ENCODE peak calls at places on chromosomes 1 and 21, in nine cellular contexts. S, G, K, E, L, T, A, B and N are unnamed samples.
A peak's percentile ranks its signal among the peaks of the same experiment; 100 is the strongest.

GRCh38 chr1:20484526-20485462 is 1.2 kb downstream of the CAMK2N1 start:
- DNase-seq in T (no peak), L (peak; percentile 30), E (no peak), K (no peak), A (peak; percentile 23), G (no peak), B (no peak), S (peak; percentile 60), N (no peak)

GRCh38 chr1:47389735-47390134 is 26.4 kb upstream of the FOXE3 start:
- DNase-seq in T (no peak), S (no peak), K (no peak), E (no peak), A (no peak), G (no peak), B (no peak), L (no peak), N (no peak)

GRCh38 chr1:56645663-56646330 is 683 bp downstream of the PRKAA2 start:
- DNase-seq in G (peak; percentile 23), L (no peak), B (no peak), K (no peak), A (peak; percentile 22), E (no peak), T (peak; percentile 20), S (no peak), N (no peak)

GRCh38 chr1:230860617-230861384 is 7.5 kb downstream of the C1orf198 start:
- DNase-seq in B (no peak), K (no peak), L (no peak), E (no peak), G (no peak), S (no peak), A (no peak), T (no peak), N (no peak)

GRCh38 chr1:12411747-12412146 is 181.9 kb downstream of the VPS13D start:
- DNase-seq in L (no peak), K (no peak), E (no peak), B (no peak), G (no peak), A (no peak), S (no peak), T (no peak), N (no peak)

GRCh38 chr1:201505505-201505893 is 1.4 kb downstream of the CSRP1 start:
- DNase-seq in E (no peak), S (no peak), T (peak; percentile 64), K (no peak), G (no peak), L (peak; percentile 72), A (peak; percentile 44), B (peak; percentile 56), N (no peak)

GRCh38 chr1:59674605-59675004 is 140.1 kb upstream of the HOOK1 start:
- DNase-seq in L (peak; percentile 79), E (no peak), B (peak; percentile 80), G (peak; percentile 75), S (no peak), A (no peak), K (no peak), T (no peak), N (no peak)

GRCh38 chr1:182806015-182806678 is 16.6 kb downstream of the NPL start:
- DNase-seq in K (no peak), L (no peak), S (no peak), A (no peak), T (no peak), B (no peak), E (no peak), G (no peak), N (no peak)

GRCh38 chr1:113286156-113286555 is 104.2 kb upstream of the MAGI3 start:
- DNase-seq in B (no peak), S (no peak), E (no peak), L (no peak), K (no peak), G (no peak), A (no peak), T (no peak), N (no peak)

GRCh38 chr21:31184462-31184861 is 146.2 kb upstream of the KRTAP19-8 start:
- DNase-seq in B (no peak), E (no peak), S (no peak), A (no peak), L (no peak), T (no peak), K (no peak), G (no peak), N (no peak)

GRCh38 chr1:56397409-56397808 is 182.0 kb downstream of the PLPP3 start:
- DNase-seq in T (no peak), A (no peak), G (no peak), K (no peak), L (peak; percentile 66), B (peak; percentile 77), E (no peak), S (no peak), N (no peak)

DNA sequence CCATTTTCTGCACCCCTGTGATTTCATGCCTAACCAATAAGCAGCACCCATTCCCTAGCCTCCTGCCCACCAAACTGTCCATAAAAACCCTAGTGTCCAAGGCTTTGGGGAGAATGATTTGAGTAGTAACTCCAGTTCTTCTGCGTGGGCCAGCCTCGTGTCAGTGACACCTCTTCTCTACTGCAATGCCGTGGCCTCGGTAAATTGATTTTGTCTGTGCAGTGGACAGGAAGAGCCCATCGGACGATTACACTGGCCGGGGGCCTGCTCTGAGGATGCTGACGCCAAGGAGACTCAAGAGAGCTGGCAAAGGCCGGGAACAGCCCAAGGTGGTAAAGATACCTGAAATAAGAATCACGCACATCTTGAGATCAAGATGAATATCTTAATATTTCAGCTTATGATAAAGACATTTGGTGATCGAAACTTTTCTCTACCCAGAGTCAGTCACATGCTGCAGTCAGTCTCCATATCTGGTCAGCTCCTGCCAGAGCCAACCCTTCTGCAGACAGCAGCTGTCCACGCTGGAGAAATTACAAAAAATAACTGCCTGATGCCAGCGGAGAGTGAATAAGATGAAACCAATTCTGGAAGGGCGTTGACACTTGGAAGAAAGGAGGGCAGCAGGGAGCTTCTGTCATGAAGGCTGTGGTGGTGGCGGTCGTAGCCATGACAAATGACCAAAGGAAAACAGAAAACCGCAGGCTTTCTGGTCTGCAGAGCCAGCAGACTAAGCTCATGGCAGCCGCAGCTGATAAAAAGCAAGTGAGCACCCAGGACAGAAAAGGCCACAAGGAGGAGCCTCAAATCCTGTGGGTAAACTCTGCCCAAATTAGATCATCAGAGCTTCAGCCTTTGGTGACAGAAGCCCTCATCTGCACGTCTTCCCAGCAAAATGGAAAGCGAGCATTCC is 29.1 kb downstream of the RSPH1 start:
- DNase-seq in G (no peak), K (peak; percentile 56), T (peak; percentile 34), S (no peak), L (peak; percentile 2), A (no peak), E (no peak), B (no peak), N (no peak)
- TF ChIP-seq CTCF in G (peak; percentile 6), K (peak; percentile 41), T (peak; percentile 35), S (peak; percentile 23), L (no peak), A (no peak), E (no peak), B (no peak), N (no peak)

GRCh38 chr1:210830034-210831028 is 303.6 kb downstream of the KCNH1 start:
- DNase-seq in G (no peak), E (no peak), T (no peak), L (no peak), S (no peak), A (no peak), B (no peak), K (no peak), N (no peak)

GRCh38 chr1:210822897-210823296 is 311.1 kb downstream of the KCNH1 start:
- DNase-seq in B (no peak), T (peak; percentile 17), A (no peak), S (no peak), G (no peak), K (no peak), E (no peak), L (no peak), N (no peak)

GRCh38 chr1:210826686-210827085 is 307.3 kb downstream of the KCNH1 start:
- DNase-seq in E (no peak), S (no peak), K (no peak), T (no peak), B (no peak), L (no peak), G (no peak), A (no peak), N (no peak)

GRCh38 chr1:210828996-210829596 is 304.9 kb downstream of the KCNH1 start:
- DNase-seq in B (no peak), L (no peak), K (no peak), G (no peak), A (no peak), S (no peak), T (no peak), E (no peak), N (no peak)

DNA sequence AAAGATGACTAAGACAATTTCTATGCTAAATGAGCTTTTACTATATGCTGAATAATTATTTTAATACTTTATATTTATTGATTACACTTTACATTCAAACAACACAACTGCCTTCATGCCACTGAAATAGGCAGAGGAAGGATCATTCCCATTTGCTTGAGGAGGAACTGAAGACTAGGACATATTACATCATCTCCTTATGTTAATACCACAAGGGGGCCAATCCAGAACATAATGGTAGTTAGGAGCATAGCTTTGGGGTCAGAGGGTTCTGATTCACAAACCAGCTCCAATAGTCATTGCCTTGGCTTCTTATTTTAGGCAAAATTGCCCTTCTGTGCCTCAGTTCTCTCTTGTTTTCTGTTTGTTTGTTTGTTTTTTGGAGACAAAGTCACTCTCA is 306.5 kb downstream of the KCNH1 start:
- DNase-seq in S (no peak), L (no peak), K (no peak), A (no peak), G (no peak), E (no peak), B (no peak), T (no peak), N (no peak)
- TF ChIP-seq CTCF in S (no peak), L (no peak), K (no peak), A (no peak), G (no peak), E (no peak), B (no peak), T (no peak), N (no peak)

DNA sequence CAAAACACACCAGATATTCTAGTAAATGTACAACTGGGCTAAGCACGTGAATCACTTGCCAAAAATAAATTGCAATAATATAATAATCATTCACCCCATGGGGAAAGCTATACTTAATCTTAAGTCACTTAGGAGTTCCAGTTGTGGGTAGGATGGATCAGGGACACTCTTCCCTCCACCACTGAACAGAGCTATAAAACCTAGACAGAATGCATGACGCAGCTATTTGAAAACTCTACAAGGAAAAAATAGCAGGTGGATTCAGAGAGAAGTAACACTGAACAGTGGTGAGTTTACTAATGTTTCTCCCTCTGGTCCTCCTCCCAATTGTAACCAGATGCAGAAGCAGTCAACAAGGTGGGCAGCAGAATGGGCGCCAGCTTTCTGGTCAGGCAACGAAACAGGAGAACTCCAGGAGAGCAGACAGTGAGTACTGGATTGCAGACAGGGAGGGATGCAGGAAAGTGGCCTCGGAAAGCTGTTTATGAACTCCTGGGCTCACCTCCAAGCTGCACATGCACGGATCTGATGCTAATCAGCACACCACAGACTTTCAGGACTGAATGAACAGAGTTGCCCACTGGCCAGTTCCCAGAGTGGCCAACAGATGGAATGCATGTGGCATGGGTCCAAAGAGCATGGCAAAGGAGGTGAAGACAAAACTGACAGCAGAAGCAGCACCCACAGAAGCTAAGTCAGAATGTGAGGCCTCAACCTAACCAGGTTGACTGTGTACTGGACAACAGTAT is 41.4 kb downstream of the TARBP1 start:
- DNase-seq in A (no peak), E (no peak), K (no peak), B (no peak), T (peak; percentile 28), G (no peak), L (peak; percentile 21), S (no peak), N (no peak)
- TF ChIP-seq CTCF in A (no peak), E (no peak), K (no peak), B (no peak), T (no peak), G (no peak), L (no peak), S (no peak), N (no peak)

GRCh38 chr1:239308701-239309333 is 77.6 kb upstream of the CHRM3 start:
- DNase-seq in K (no peak), S (peak; percentile 64), L (no peak), T (peak; percentile 2), G (no peak), B (peak; percentile 1), E (no peak), A (peak; percentile 55), N (no peak)
- TF ChIP-seq CTCF in K (peak; percentile 19), S (peak; percentile 61), L (no peak), T (peak; percentile 54), G (no peak), B (peak; percentile 38), E (no peak), A (peak; percentile 60), N (peak; percentile 18)